ENCODE peak calls at places on chromosome 3, in six cellular contexts. Z is progenitor cell of endocrine pancreas, O is activated T-cell treated with anti-CD3 and anti-CD28 coated beads for 24 hours, W is sigmoid colon, K is OCI-M1, R is ELF-1. B is an unnamed sample.
A peak's percentile ranks its signal among the peaks of the same experiment; 100 is the strongest.

GRCh38 chr3:143535994-143536784 is 312.1 kb downstream of the SLC9A9 start:
- DNase-seq in Z (no peak), O (no peak), W (no peak), K (no peak), R (no peak), B (no peak)

GRCh38 chr3:71579934-71580318 is 3.6 kb downstream of the FOXP1 start:
- DNase-seq in Z (no peak), O (no peak), W (no peak), K (peak; percentile 60), R (no peak), B (peak; percentile 15)

GRCh38 chr3:158097571-158098553 is 8.4 kb downstream of the SHOX2 start:
- DNase-seq in Z (peak; percentile 86), O (peak; percentile 63), W (no peak), K (peak; percentile 49), R (peak; percentile 94), B (peak; percentile 87)

GRCh38 chr3:3170998-3171397 is 8.5 kb downstream of the CRBN start:
- DNase-seq in Z (no peak), O (no peak), W (no peak), K (peak; percentile 65), R (no peak), B (no peak)

GRCh38 chr3:73056365-73057150 is 4.9 kb upstream of the EBLN2 start:
- DNase-seq in Z (no peak), O (no peak), W (no peak), K (peak; percentile 54), R (no peak), B (no peak)

GRCh38 chr3:63413523-63413922 is 135.4 kb downstream of the SYNPR start:
- DNase-seq in Z (no peak), O (no peak), W (no peak), K (no peak), R (no peak), B (no peak)

GRCh38 chr3:101940521-101940992 is 91.2 kb downstream of the NFKBIZ start:
- DNase-seq in Z (no peak), O (no peak), W (peak; percentile 76), K (peak; percentile 85), R (peak; percentile 63), B (peak; percentile 49)

GRCh38 chr3:18808423-18808822 is 339.9 kb upstream of the KCNH8 start:
- DNase-seq in Z (no peak), O (no peak), W (no peak), K (no peak), R (no peak), B (no peak)

GRCh38 chr3:152768478-152768877 is 66.5 kb upstream of the P2RY1 start:
- DNase-seq in Z (no peak), O (no peak), W (no peak), K (no peak), R (no peak), B (no peak)

GRCh38 chr3:186259612-186260383 is 102.2 kb downstream of the DGKG start:
- DNase-seq in Z (peak; percentile 77), O (peak; percentile 56), W (peak; percentile 78), K (peak; percentile 80), R (peak; percentile 96), B (peak; percentile 80)